ENCODE peak calls at places on chromosomes 6 and 20, in four cellular contexts. B is AG04449, O is cardiac fibroblast, R is ovary. I is an unnamed sample.

GRCh38 chr6:116369540-116370327 is 1.0 kb upstream of the DSE start:
- DNase-seq in R (no peak), B (no peak), O (no peak), I (no peak)

GRCh38 chr6:39892490-39893129 is 41.7 kb downstream of the MOCS1 start:
- DNase-seq in O (peak), B (peak), R (peak), I (no peak)

GRCh38 chr6:149271348-149272340 is 45.9 kb upstream of the TAB2 start:
- DNase-seq in O (peak), B (no peak), R (no peak), I (no peak)

GRCh38 chr20:51160821-51161220 is 137.9 kb upstream of the KCNG1 start:
- DNase-seq in B (no peak), R (no peak), O (no peak), I (no peak)

GRCh38 chr6:170225852-170226417 is 64.9 kb downstream of the DLL1 start:
- DNase-seq in O (no peak), B (no peak), R (no peak), I (no peak)

GRCh38 chr6:11785449-11785951 is 6.9 kb upstream of the ADTRP start:
- DNase-seq in R (no peak), B (no peak), O (no peak), I (no peak)

GRCh38 chr6:163711615-163712568 is 297.4 kb downstream of the QKI start:
- DNase-seq in B (no peak), R (peak), O (no peak), I (no peak)

GRCh38 chr6:136550330-136551071 is at the start of gene MAP7:
- DNase-seq in R (peak), O (peak), B (no peak), I (no peak)

GRCh38 chr20:38222231-38222922 is 38.2 kb downstream of the KIAA1755 start:
- DNase-seq in B (no peak), R (peak), O (peak), I (no peak)

GRCh38 chr6:13172294-13172693 is 156.0 kb downstream of the TBC1D7 start:
- DNase-seq in R (no peak), O (no peak), B (no peak), I (no peak)

GRCh38 chr20:7859371-7859802 is 80.9 kb downstream of the HAO1 start:
- DNase-seq in O (peak), R (no peak), B (no peak), I (peak)

GRCh38 chr6:5303711-5304110 is 42.4 kb downstream of the FARS2 start:
- DNase-seq in R (no peak), B (no peak), O (no peak), I (no peak)

GRCh38 chr6:5305968-5306626 is 44.8 kb downstream of the FARS2 start:
- DNase-seq in O (no peak), R (no peak), B (no peak), I (peak)

GRCh38 chr6:5300206-5300764 is 39.0 kb downstream of the FARS2 start:
- DNase-seq in O (no peak), R (no peak), B (no peak), I (no peak)

GRCh38 chr6:5302220-5302946 is 41.1 kb downstream of the FARS2 start:
- DNase-seq in B (no peak), O (no peak), R (peak), I (no peak)

GRCh38 chr6:5302995-5303622 is 41.8 kb downstream of the FARS2 start:
- DNase-seq in R (no peak), O (peak), B (no peak), I (no peak)
- TF ChIP-seq CTCF in R (no peak), O (peak), B (peak), I (peak)

GRCh38 chr6:83086751-83087150 is 19.3 kb downstream of the DOP1A start:
- DNase-seq in B (no peak), R (no peak), O (no peak), I (no peak)
- H3K4me3 ChIP-seq in B (no peak), R (no peak), O (no peak), I (no peak)

DNA sequence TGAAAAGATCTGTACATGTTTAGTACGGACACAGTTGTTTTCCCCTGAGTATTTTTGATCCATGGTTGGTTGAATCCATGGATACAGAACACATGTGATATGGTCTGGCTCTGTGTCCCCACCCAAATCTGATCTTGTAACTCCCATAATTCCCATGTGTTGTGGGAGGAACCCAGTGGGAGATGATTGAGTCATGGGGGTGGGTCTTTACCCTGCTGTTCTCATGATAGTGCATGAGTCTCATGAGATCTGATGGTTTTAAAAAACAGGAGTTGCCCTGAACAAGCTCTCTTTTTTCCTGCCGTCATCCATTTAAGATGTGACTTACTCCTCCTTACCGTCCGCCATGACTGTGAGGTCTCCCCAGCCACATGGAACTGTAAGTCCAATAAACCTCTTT is 139.2 kb downstream of the CDKAL1 start:
- DNase-seq in O (no peak), B (no peak), R (no peak), I (no peak)
- TF ChIP-seq CTCF in O (no peak), B (no peak), R (no peak), I (no peak)

DNA sequence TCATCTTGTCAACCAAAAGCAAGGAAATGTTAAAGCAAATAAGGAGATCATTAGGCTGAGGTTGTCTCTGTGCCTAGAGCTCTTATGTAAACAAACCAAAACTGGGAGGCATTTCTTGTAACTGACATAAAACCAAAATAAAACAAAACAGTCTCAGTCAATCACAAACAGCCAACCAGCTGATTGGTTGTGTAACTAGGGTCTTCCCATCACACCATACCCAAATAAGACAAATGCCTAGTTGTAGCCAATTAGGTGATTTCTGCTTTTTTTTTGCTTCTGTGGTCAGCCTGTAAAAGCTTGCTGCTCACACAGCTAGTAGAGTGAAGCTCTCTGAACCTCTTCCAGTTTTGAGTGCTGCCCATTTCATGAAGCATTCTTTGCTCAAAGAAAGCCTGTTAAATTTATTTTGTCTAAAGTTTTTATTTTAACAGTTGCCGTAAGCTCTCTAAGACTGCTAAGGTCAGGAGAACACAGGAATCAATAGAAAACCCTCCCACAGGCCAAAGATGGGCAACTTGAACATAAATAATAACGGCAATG is 8.9 kb upstream of the FITM2 start:
- DNase-seq in B (no peak), O (no peak), R (no peak), I (no peak)
- H3K4me3 ChIP-seq in B (no peak), O (no peak), R (no peak), I (no peak)

GRCh38 chr20:53901697-53902096 is 168.7 kb downstream of the BCAS1 start:
- DNase-seq in B (no peak), O (no peak), R (no peak), I (no peak)

GRCh38 chr20:53903652-53903987 is 166.8 kb downstream of the BCAS1 start:
- DNase-seq in O (no peak), B (no peak), R (no peak), I (no peak)

GRCh38 chr20:53905019-53905847 is 165.2 kb downstream of the BCAS1 start:
- DNase-seq in O (no peak), B (no peak), R (no peak), I (no peak)

GRCh38 chr20:53902968-53903651 is 167.3 kb downstream of the BCAS1 start:
- DNase-seq in O (no peak), R (no peak), B (no peak), I (no peak)

GRCh38 chr20:53904261-53904660 is 166.1 kb downstream of the BCAS1 start:
- DNase-seq in O (no peak), B (no peak), R (no peak), I (no peak)
- TF ChIP-seq CTCF in O (no peak), B (no peak), R (no peak), I (no peak)

GRCh38 chr20:63956664-63957003 is 418 bp upstream of the UCKL1 start:
- DNase-seq in O (no peak), R (no peak), B (no peak), I (no peak)

GRCh38 chr20:63955846-63956663 is at the start of gene UCKL1:
- DNase-seq in O (peak), B (peak), R (peak), I (peak)

GRCh38 chr20:63958471-63958870 is 2.3 kb upstream of the UCKL1 start:
- DNase-seq in R (no peak), B (no peak), O (no peak), I (no peak)

GRCh38 chr20:63957690-63958441 is 1.6 kb upstream of the UCKL1 start:
- DNase-seq in O (peak), R (no peak), B (no peak), I (no peak)

DNA sequence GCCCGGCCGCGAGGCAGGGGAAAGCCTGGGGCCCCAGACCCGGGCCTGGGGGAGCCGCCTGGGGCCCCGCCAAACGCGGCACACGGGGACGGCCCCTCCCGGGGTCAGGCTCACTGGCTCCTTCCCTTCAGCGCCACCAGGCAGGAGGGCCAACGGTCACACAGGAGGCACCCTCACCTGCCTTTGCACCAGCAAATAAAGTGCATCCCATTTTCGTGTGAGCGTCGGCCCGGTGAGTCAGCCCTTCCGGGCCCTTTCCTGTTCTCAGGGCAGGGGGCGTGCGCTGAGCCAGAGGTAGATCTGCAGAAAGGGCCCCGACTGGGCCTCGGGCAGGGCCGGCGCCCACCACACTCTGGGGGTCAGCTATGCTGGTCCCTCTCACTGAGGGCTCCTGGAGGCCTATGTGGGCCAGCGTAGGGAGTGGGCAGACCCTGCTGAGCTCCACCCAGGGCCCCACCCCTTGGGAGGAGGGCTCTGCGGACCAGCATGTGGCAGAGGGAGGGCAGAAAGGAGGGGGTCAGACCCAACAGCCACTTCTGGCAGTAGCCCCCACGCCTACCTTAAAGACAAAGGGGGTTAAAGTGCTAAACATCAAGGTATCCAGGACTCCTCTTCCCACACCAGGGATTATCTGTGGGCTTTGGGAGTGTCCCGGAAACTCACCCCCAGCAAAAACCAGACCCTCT is 931 bp upstream of the UCKL1 start:
- DNase-seq in O (peak), R (peak), B (no peak), I (no peak)
- H3K4me3 ChIP-seq in O (peak), R (peak), B (peak), I (peak)

DNA sequence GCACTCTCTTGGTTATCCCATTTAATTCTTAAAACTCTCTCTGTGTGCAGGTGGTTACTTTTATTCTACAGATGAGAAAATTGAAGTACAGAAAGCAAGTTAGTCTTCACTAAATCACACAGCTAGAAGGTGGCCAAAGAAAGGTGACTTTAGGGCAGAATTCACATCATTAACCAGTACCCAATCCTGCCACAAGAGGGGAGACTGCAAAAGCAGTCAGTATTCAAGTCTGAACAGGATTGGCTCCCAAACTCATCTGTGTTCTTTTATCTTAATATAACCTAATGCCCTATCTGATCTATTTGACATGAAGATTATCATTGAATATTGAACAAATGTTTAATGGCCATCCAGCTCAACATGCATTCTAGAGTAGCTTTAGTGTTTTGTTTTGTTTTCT is 225.3 kb upstream of the FAM83B start:
- DNase-seq in B (no peak), O (peak), R (no peak), I (no peak)
- TF ChIP-seq CTCF in B (no peak), O (peak), R (no peak), I (no peak)

GRCh38 chr20:19885981-19886665 is 128.1 kb downstream of the RIN2 start:
- DNase-seq in B (no peak), O (peak), R (peak), I (no peak)

GRCh38 chr20:19888269-19888669 is 128.9 kb upstream of the NAA20 start:
- DNase-seq in R (no peak), B (no peak), O (no peak), I (no peak)

GRCh38 chr20:19885576-19885956 is 127.5 kb downstream of the RIN2 start:
- DNase-seq in O (no peak), B (no peak), R (no peak), I (no peak)

GRCh38 chr20:19887566-19888268 is 129.4 kb upstream of the NAA20 start:
- DNase-seq in O (no peak), R (no peak), B (no peak), I (no peak)

GRCh38 chr20:19886666-19887288 is 128.7 kb downstream of the RIN2 start:
- DNase-seq in R (no peak), O (peak), B (no peak), I (no peak)
- H3K4me3 ChIP-seq in R (no peak), O (no peak), B (no peak), I (no peak)

GRCh38 chr20:52747736-52748135 is 224.4 kb upstream of the TSHZ2 start:
- DNase-seq in O (peak), B (no peak), R (no peak), I (no peak)
- TF ChIP-seq CTCF in O (no peak), B (no peak), R (no peak), I (peak)